ENCODE peak calls at places on chromosomes 4 and X, in four cellular contexts. One of them, this sample, is unnamed.
A peak's percentile ranks its signal among the peaks of the same experiment; 100 is the strongest.

GRCh38 chrX:85084770-85085393 is 81.2 kb downstream of the APOOL start:
- DNase-seq in mucosa of descending colon: no peak
- DNase-seq in heart left ventricle: no peak
- DNase-seq in transverse colon: no peak
- DNase-seq in this sample: no peak

GRCh38 chr4:111977419-111977965 is 167.8 kb upstream of the FAM241A start:
- DNase-seq in heart left ventricle: no peak
- DNase-seq in transverse colon: peak; percentile 73
- DNase-seq in mucosa of descending colon: peak; percentile 66
- DNase-seq in this sample: no peak

GRCh38 chr4:11914406-11914805 is 485.7 kb upstream of the HS3ST1 start:
- DNase-seq in mucosa of descending colon: no peak
- DNase-seq in heart left ventricle: no peak
- DNase-seq in transverse colon: no peak
- DNase-seq in this sample: no peak

GRCh38 chr4:128940966-128941365 is 131.5 kb downstream of the JADE1 start:
- DNase-seq in heart left ventricle: no peak
- DNase-seq in transverse colon: no peak
- DNase-seq in mucosa of descending colon: no peak
- DNase-seq in this sample: no peak

GRCh38 chr4:16461362-16461761 is 235.1 kb upstream of the TAPT1 start:
- DNase-seq in mucosa of descending colon: no peak
- DNase-seq in transverse colon: no peak
- DNase-seq in heart left ventricle: no peak
- DNase-seq in this sample: no peak

GRCh38 chrX:155216940-155217450 is 735 bp downstream of the VBP1 start:
- DNase-seq in mucosa of descending colon: no peak
- DNase-seq in heart left ventricle: no peak
- DNase-seq in transverse colon: no peak
- DNase-seq in this sample: no peak

GRCh38 chr4:55757356-55758024 is 62.1 kb upstream of the EXOC1L start:
- DNase-seq in transverse colon: peak; percentile 14
- DNase-seq in mucosa of descending colon: no peak
- DNase-seq in heart left ventricle: no peak
- DNase-seq in this sample: no peak

GRCh38 chr4:111450867-111451266 is 694.4 kb upstream of the FAM241A start:
- DNase-seq in transverse colon: no peak
- DNase-seq in mucosa of descending colon: no peak
- DNase-seq in heart left ventricle: no peak
- DNase-seq in this sample: no peak

GRCh38 chr4:57640391-57641100 is 530.4 kb upstream of the IGFBP7 start:
- DNase-seq in transverse colon: peak; percentile 10
- DNase-seq in mucosa of descending colon: peak; percentile 42
- DNase-seq in heart left ventricle: no peak
- DNase-seq in this sample: no peak

GRCh38 chr4:16226816-16227461 is 668 bp upstream of the TAPT1 start:
- DNase-seq in transverse colon: peak; percentile 69
- DNase-seq in mucosa of descending colon: peak; percentile 79
- DNase-seq in heart left ventricle: peak; percentile 85
- DNase-seq in this sample: peak; percentile 75

GRCh38 chr4:10118355-10119004 is 1.9 kb upstream of the WDR1 start:
- DNase-seq in transverse colon: no peak
- DNase-seq in heart left ventricle: no peak
- DNase-seq in mucosa of descending colon: no peak
- DNase-seq in this sample: no peak

GRCh38 chrX:133970021-133970550 is 15.3 kb downstream of the GPC3 start:
- DNase-seq in mucosa of descending colon: no peak
- DNase-seq in heart left ventricle: no peak
- DNase-seq in transverse colon: no peak
- DNase-seq in this sample: no peak

GRCh38 chr4:145346081-145346480 is 135.6 kb upstream of the SMAD1 start:
- DNase-seq in transverse colon: no peak
- DNase-seq in mucosa of descending colon: no peak
- DNase-seq in heart left ventricle: no peak
- DNase-seq in this sample: no peak

DNA sequence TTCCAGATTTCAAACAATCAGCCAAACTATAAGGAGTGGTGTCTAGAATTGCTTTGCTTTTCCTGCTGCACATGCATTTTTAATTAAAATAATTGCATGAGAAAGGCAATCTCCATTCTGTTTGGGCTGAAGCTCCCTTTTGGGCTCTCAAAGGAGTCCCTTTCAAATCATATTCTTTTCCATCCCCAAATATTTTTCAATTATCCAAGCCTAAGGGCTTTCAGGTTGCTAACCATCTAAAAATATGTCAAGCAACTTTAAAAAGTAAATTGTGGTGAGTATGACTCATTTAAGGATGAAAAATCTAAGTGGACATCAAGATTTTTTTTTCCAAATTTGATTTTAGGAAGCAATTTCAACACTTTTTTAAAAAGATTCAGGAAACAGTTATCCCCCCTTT is 28.4 kb downstream of the PIR start:
- DNase-seq in heart left ventricle: no peak
- DNase-seq in mucosa of descending colon: no peak
- DNase-seq in transverse colon: no peak
- DNase-seq in this sample: no peak
- H3K36me3 ChIP-seq in heart left ventricle: no peaks in the 10 kb centered on the region
- H3K36me3 ChIP-seq in mucosa of descending colon: no peaks in the 10 kb centered on the region
- H3K36me3 ChIP-seq in transverse colon: no peaks in the 10 kb centered on the region
- H3K36me3 ChIP-seq in this sample: no peaks in the 10 kb centered on the region

DNA sequence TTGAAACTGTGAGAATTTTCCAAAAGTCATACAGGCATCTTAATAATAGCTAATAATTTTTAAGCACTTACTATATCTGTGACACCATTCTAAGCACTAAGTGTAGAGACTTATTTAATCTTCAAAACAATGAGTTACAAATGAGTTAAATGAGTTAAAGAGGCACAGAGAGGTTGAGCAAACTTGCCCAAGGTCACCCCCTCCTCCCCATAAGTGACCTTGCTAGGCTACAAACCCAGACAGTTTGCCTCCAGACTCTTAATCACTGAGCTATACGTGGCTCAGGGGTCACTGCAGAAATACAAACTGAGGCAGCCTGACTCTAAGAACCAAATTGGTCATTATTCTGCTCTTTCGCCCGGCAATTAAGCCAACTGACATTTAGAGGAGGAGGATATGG is 15.5 kb downstream of the CTPS2 start:
- DNase-seq in heart left ventricle: no peak
- DNase-seq in transverse colon: no peak
- DNase-seq in mucosa of descending colon: no peak
- DNase-seq in this sample: no peak
- H3K36me3 ChIP-seq in heart left ventricle: no peaks in the 10 kb centered on the region
- H3K36me3 ChIP-seq in transverse colon: no peaks in the 10 kb centered on the region
- H3K36me3 ChIP-seq in mucosa of descending colon: no peaks in the 10 kb centered on the region
- H3K36me3 ChIP-seq in this sample: peaks cover 15% of the 10 kb centered on the region

DNA sequence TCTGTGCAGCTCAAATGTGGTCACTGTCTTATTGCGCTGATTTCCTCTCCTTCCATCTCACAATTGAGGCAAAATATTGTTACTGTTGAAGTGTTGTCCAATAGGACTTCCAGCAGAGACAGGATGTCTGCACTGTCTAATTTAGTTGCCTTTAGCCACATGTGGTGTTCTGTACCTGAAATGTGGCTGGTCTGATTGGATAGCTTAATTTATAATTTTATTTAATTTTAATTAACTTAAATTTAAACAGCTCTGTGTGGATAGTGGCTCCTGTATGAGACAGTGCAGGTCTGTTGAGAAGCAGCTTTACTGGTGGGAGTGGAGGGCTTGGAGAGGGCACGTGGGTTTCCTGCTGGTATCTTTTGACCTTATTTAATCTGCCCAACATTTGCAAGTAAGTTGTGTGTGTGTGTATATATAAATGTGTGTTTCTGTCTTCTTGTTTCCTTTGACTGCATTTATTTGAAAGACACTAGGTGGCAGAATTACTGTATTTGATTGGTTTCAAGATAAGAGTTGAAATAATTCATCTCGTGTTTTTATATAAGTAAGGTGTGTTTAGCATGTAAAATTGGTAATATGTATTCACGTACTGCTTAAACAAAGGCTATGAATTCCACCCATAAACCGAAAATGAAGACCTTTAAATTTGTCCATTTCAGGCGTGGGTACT is 55.3 kb upstream of the MSANTD1 start:
- DNase-seq in heart left ventricle: no peak
- DNase-seq in mucosa of descending colon: no peak
- DNase-seq in transverse colon: no peak
- DNase-seq in this sample: no peak
- H3K36me3 ChIP-seq in heart left ventricle: no peaks in the 10 kb centered on the region
- H3K36me3 ChIP-seq in mucosa of descending colon: no peaks in the 10 kb centered on the region
- H3K36me3 ChIP-seq in transverse colon: no peaks in the 10 kb centered on the region
- H3K36me3 ChIP-seq in this sample: peaks cover 68% of the 10 kb centered on the region

GRCh38 chrX:124530803-124531202 is 184.4 kb downstream of the SH2D1A start:
- DNase-seq in mucosa of descending colon: no peak
- DNase-seq in heart left ventricle: no peak
- DNase-seq in transverse colon: no peak
- DNase-seq in this sample: no peak

GRCh38 chrX:124540474-124540873 is 194.1 kb downstream of the SH2D1A start:
- DNase-seq in heart left ventricle: no peak
- DNase-seq in mucosa of descending colon: no peak
- DNase-seq in transverse colon: no peak
- DNase-seq in this sample: no peak

GRCh38 chrX:124529786-124530185 is 183.4 kb downstream of the SH2D1A start:
- DNase-seq in transverse colon: no peak
- DNase-seq in mucosa of descending colon: no peak
- DNase-seq in heart left ventricle: no peak
- DNase-seq in this sample: no peak

DNA sequence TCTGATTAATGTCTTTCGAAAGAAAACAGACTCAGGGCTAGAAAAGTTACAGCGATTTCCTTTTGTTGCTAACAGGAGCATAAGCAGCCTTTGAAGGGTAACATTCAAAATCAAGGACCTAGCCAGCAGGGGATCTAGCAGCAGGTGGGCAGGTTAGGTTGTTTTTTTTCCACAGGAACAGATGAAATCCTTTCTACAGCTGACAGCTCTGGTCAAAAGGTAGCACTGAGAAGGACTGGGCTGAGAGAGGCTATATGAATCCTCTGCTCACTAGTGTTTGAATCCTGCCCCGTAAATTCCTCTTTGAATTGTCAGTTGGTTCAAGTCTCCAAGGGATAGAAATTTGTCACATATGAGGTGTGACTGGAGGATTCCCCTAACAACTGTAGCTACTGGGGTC is 188.2 kb downstream of the SH2D1A start:
- DNase-seq in heart left ventricle: no peak
- DNase-seq in mucosa of descending colon: no peak
- DNase-seq in transverse colon: no peak
- DNase-seq in this sample: no peak
- H3K36me3 ChIP-seq in heart left ventricle: no peaks in the 10 kb centered on the region
- H3K36me3 ChIP-seq in mucosa of descending colon: no peaks in the 10 kb centered on the region
- H3K36me3 ChIP-seq in transverse colon: no peaks in the 10 kb centered on the region
- H3K36me3 ChIP-seq in this sample: no peaks in the 10 kb centered on the region

GRCh38 chrX:18577400-18577799 is 94.5 kb downstream of the RS1 start:
- DNase-seq in heart left ventricle: no peak
- DNase-seq in transverse colon: no peak
- DNase-seq in mucosa of descending colon: no peak
- DNase-seq in this sample: no peak
- H3K36me3 ChIP-seq in heart left ventricle: no peaks in the 10 kb centered on the region
- H3K36me3 ChIP-seq in transverse colon: no peaks in the 10 kb centered on the region
- H3K36me3 ChIP-seq in mucosa of descending colon: no peaks in the 10 kb centered on the region
- H3K36me3 ChIP-seq in this sample: no peaks in the 10 kb centered on the region

DNA sequence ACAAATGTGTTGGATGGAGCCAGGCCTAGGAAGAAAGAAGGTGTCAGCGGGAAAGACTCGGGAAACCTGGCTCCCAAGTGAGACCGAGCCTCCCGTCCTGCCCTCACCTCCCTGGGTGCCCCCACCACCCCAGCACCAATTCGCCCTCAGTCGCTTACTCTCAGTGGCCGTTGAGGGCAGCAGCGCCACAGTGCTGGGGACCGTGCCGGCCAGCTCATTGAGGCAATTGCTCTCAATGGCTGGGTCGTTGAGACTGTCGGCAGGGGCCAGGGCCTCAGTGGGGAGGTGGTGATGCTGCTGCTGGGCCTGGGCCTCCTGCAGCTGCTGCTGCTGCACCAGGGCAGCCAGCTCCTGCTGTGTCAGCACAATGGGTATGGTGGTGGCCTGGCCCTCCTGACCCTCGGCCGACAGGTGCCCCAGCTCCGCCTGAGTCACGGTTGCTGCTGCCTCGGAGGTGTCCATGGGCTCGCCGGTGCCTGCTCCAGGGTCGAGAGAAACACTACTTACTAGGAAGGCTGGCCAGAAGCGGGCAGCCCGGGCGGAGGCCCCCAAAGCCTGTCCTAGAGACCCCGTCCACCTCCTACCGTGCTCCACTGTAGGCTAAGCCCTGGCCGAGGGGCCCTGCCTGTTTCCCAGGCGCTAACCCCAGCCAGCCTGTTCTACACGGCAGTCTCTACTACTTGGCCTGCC is 7.4 kb upstream of the RENBP start:
- DNase-seq in heart left ventricle: no peak
- DNase-seq in mucosa of descending colon: no peak
- DNase-seq in transverse colon: no peak
- DNase-seq in this sample: no peak
- H3K36me3 ChIP-seq in heart left ventricle: no peaks in the 10 kb centered on the region
- H3K36me3 ChIP-seq in mucosa of descending colon: no peaks in the 10 kb centered on the region
- H3K36me3 ChIP-seq in transverse colon: no peaks in the 10 kb centered on the region
- H3K36me3 ChIP-seq in this sample: peaks cover 90% of the 10 kb centered on the region

GRCh38 chr4:113559947-113560346 is 201.6 kb downstream of the CAMK2D start:
- DNase-seq in heart left ventricle: no peak
- DNase-seq in transverse colon: no peak
- DNase-seq in mucosa of descending colon: no peak
- DNase-seq in this sample: no peak
- H3K36me3 ChIP-seq in heart left ventricle: no peaks in the 10 kb centered on the region
- H3K36me3 ChIP-seq in transverse colon: no peaks in the 10 kb centered on the region
- H3K36me3 ChIP-seq in mucosa of descending colon: no peaks in the 10 kb centered on the region
- H3K36me3 ChIP-seq in this sample: no peaks in the 10 kb centered on the region